ENCODE peak calls at places on chromosomes 4 and X, in ten cellular contexts. O is MM.1S, D is fibroblast of mammary gland, H is GM12865, B is PC-3, Z is choroid plexus epithelial cell, Y is MCF 10A, S is psoas muscle, U is suprapubic skin, P is sigmoid colon. R is an unnamed sample.

GRCh38 chrX:10041383-10041782 is 74.2 kb downstream of the CLDN34 start:
- DNase-seq in B (no peak), Z (peak), S (no peak), U (no peak), H (no peak), P (no peak), Y (no peak), D (no peak), O (no peak), R (no peak)

GRCh38 chr4:74460833-74461232 is 15.9 kb downstream of the AREG start:
- DNase-seq in D (no peak), Y (no peak), U (no peak), Z (no peak), H (no peak), P (no peak), B (no peak), O (no peak), S (no peak), R (no peak)

GRCh38 chr4:158895797-158896442 is 127.1 kb downstream of the FNIP2 start:
- DNase-seq in S (no peak), U (no peak), P (no peak), H (no peak), O (no peak), Y (peak), Z (peak), B (peak), D (peak), R (no peak)

GRCh38 chr4:22238742-22239141 is 277.1 kb downstream of the ADGRA3 start:
- DNase-seq in Z (no peak), U (no peak), B (no peak), Y (peak), D (no peak), S (no peak), H (no peak), O (no peak), P (no peak), R (no peak)

GRCh38 chr4:797066-797465 is 28.9 kb downstream of the CPLX1 start:
- DNase-seq in D (no peak), U (no peak), B (no peak), P (no peak), Z (no peak), H (no peak), O (no peak), S (no peak), Y (no peak), R (peak)

GRCh38 chr4:162499478-162499877 is 335.7 kb upstream of the FSTL5 start:
- DNase-seq in Y (peak), H (no peak), O (no peak), B (peak), S (no peak), Z (peak), P (no peak), U (no peak), D (no peak), R (no peak)

GRCh38 chr4:55675196-55675793 is 39.2 kb upstream of the NMU start:
- DNase-seq in U (no peak), D (no peak), H (no peak), Z (peak), B (no peak), S (no peak), P (no peak), O (no peak), Y (no peak), R (no peak)

GRCh38 chrX:130086414-130087207 is 23.7 kb downstream of the ELF4 start:
- DNase-seq in B (no peak), U (no peak), D (no peak), S (peak), O (no peak), Z (no peak), P (no peak), H (peak), Y (no peak), R (no peak)

GRCh38 chr4:113759696-113760093 is 1.8 kb downstream of the CAMK2D start:
- DNase-seq in Y (peak), S (no peak), Z (no peak), D (no peak), P (no peak), H (peak), U (no peak), O (no peak), B (no peak), R (no peak)

GRCh38 chr4:70722199-70722791 is 531 bp downstream of the RUFY3 start:
- DNase-seq in P (no peak), O (no peak), U (no peak), S (no peak), H (no peak), Y (no peak), B (no peak), Z (peak), D (peak), R (no peak)

GRCh38 chrX:24395775-24396174 is 35.3 kb downstream of the SUPT20HL1 start:
- DNase-seq in Z (peak), Y (peak), B (peak), D (peak), P (no peak), U (no peak), O (peak), S (no peak), H (peak), R (peak)

GRCh38 chrX:2272337-2272736 is 228.4 kb downstream of the DHRSX start:
- DNase-seq in Y (no peak), Z (no peak), H (no peak), S (no peak), U (peak), P (no peak), D (no peak), O (no peak), B (no peak), R (peak)

GRCh38 chr4:141158219-141158618 is 24.9 kb upstream of the RNF150 start:
- DNase-seq in S (no peak), B (peak), Y (peak), P (no peak), U (no peak), Z (peak), O (peak), D (peak), H (peak), R (peak)

GRCh38 chr4:6687947-6688878 is 5.5 kb upstream of the S100P start:
- DNase-seq in O (no peak), S (no peak), Z (no peak), Y (no peak), H (no peak), D (no peak), P (no peak), B (peak), U (no peak), R (peak)

GRCh38 chrX:119687661-119688413 is 5.1 kb downstream of the SEPTIN6 start:
- DNase-seq in U (no peak), D (no peak), O (no peak), H (peak), Y (no peak), P (no peak), Z (no peak), B (no peak), S (no peak), R (no peak)

GRCh38 chr4:83219344-83219990 is 65.1 kb downstream of the COQ2 start:
- DNase-seq in O (peak), Y (peak), H (peak), S (no peak), U (no peak), D (peak), Z (no peak), P (no peak), B (no peak), R (no peak)

GRCh38 chr4:98688416-98689290 is 30.2 kb upstream of the TSPAN5 start:
- DNase-seq in D (peak), Z (peak), O (peak), H (no peak), U (no peak), Y (peak), B (peak), S (no peak), P (no peak), R (no peak)

GRCh38 chrX:18674417-18674787 is 2.5 kb upstream of the RS1 start:
- DNase-seq in D (no peak), Z (no peak), P (peak), U (peak), Y (no peak), B (no peak), O (no peak), S (peak), H (no peak), R (no peak)

GRCh38 chr4:28007693-28008092 is 1147.1 kb downstream of the STIM2 start:
- DNase-seq in S (no peak), Z (no peak), B (no peak), U (no peak), H (no peak), O (no peak), D (no peak), Y (no peak), P (no peak), R (no peak)

GRCh38 chr4:140126261-140126660 is 27.7 kb downstream of the MAML3 start:
- DNase-seq in U (no peak), O (no peak), D (no peak), B (no peak), S (no peak), Y (no peak), H (no peak), Z (no peak), P (no peak), R (no peak)

GRCh38 chr4:94841864-94842221 is 84.1 kb downstream of the BMPR1B start:
- DNase-seq in H (no peak), D (no peak), O (no peak), Y (no peak), P (no peak), B (no peak), U (no peak), S (no peak), Z (no peak), R (no peak)

GRCh38 chrX:131821945-131822622 is 201.0 kb upstream of the STK26 start:
- DNase-seq in H (peak), D (peak), Z (no peak), O (peak), B (no peak), Y (peak), S (peak), P (peak), U (peak), R (no peak)

GRCh38 chrX:13794417-13794816 is 22.5 kb downstream of the GPM6B start:
- DNase-seq in P (no peak), O (no peak), B (no peak), U (no peak), Y (no peak), H (no peak), D (no peak), S (no peak), Z (peak), R (no peak)

GRCh38 chr4:16916719-16917337 is 18.4 kb upstream of the LDB2 start:
- DNase-seq in Z (peak), D (peak), P (no peak), O (peak), B (peak), U (no peak), H (peak), Y (peak), S (no peak), R (peak)

GRCh38 chrX:106874075-106874474 is 29.1 kb downstream of the RIPPLY1 start:
- DNase-seq in Y (peak), Z (peak), O (peak), B (peak), H (peak), S (no peak), P (no peak), U (no peak), D (peak), R (no peak)

GRCh38 chr4:115489284-115489683 is 375.9 kb upstream of the NDST4 start:
- DNase-seq in P (no peak), Y (no peak), U (no peak), H (peak), B (no peak), O (no peak), D (no peak), Z (no peak), S (no peak), R (no peak)

GRCh38 chrX:110004210-110004609 is 1.3 kb downstream of the TMEM164 start:
- DNase-seq in O (no peak), H (no peak), P (no peak), B (peak), D (no peak), S (peak), U (no peak), Z (no peak), Y (peak), R (no peak)

GRCh38 chrX:44332437-44332836 is 11.0 kb downstream of the EFHC2 start:
- DNase-seq in U (no peak), P (no peak), B (no peak), Z (no peak), D (no peak), O (no peak), S (no peak), H (no peak), Y (no peak), R (no peak)

GRCh38 chrX:32530802-32531403 is 680.4 kb downstream of the DMD start:
- DNase-seq in Y (peak), P (no peak), Z (peak), D (peak), B (peak), H (peak), S (no peak), U (no peak), O (peak), R (peak)

GRCh38 chrX:117998171-117998570 is 118.4 kb downstream of the KLHL13 start:
- DNase-seq in Y (no peak), D (no peak), B (no peak), Z (no peak), U (no peak), H (no peak), O (no peak), S (no peak), P (no peak), R (no peak)

GRCh38 chrX:117996408-117996807 is 120.2 kb downstream of the KLHL13 start:
- DNase-seq in U (no peak), B (no peak), P (no peak), Z (no peak), S (no peak), O (no peak), H (no peak), Y (peak), D (no peak), R (no peak)

GRCh38 chrX:118000518-118000917 is 116.1 kb downstream of the KLHL13 start:
- DNase-seq in U (no peak), Z (no peak), O (no peak), B (no peak), D (no peak), P (no peak), H (no peak), Y (no peak), S (no peak), R (no peak)

GRCh38 chrX:117995378-117995777 is 121.2 kb downstream of the KLHL13 start:
- DNase-seq in Z (no peak), P (no peak), S (no peak), O (no peak), H (no peak), D (no peak), B (no peak), U (no peak), Y (peak), R (no peak)

GRCh38 chrX:117996918-117997480 is 119.6 kb downstream of the KLHL13 start:
- DNase-seq in Z (no peak), H (peak), U (no peak), B (peak), S (no peak), Y (peak), D (peak), P (no peak), O (no peak), R (no peak)
- TF ChIP-seq CTCF in Z (no peak), H (peak), U (no peak), B (peak), S (peak), Y (peak), D (peak), P (no peak), O (peak), R (peak)

GRCh38 chr4:160286051-160286450 is 1183.2 kb downstream of the RAPGEF2 start:
- DNase-seq in O (no peak), D (no peak), S (no peak), P (no peak), Y (no peak), U (no peak), B (no peak), H (no peak), Z (no peak), R (no peak)
- TF ChIP-seq CTCF in O (no peak), D (no peak), S (no peak), P (no peak), Y (no peak), U (no peak), B (no peak), H (no peak), Z (no peak), R (no peak)

DNA sequence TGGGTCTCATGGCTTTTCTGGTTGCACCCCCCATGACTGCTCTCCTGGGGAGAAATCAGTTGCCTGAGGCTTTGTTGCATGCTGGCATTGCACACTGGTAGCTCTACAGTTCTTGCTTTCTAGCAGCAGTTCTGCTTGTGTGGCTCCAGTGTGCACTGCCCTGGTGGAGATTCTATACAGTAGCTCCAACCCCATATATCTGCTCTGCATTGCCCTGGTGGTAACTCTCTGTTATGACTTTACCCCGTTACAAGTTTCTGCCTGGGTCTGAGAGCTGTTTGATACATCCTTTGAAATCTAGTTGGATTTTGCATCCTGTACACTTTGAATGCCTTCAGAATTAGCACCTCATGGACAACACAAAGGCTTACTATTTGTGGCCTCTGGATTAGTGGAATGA is 241.4 kb upstream of the EPHA5 start:
- DNase-seq in P (no peak), O (no peak), Y (no peak), D (no peak), H (no peak), Z (no peak), U (no peak), S (no peak), B (no peak), R (no peak)
- TF ChIP-seq CTCF in P (no peak), O (no peak), Y (no peak), D (no peak), H (no peak), Z (no peak), U (no peak), S (no peak), B (no peak), R (no peak)

GRCh38 chr4:105401278-105401677 is 72.6 kb downstream of the PPA2 start:
- DNase-seq in Z (no peak), B (no peak), H (no peak), Y (no peak), S (no peak), P (no peak), O (no peak), D (no peak), U (no peak), R (no peak)
- TF ChIP-seq CTCF in Z (no peak), B (no peak), H (no peak), Y (no peak), S (no peak), P (no peak), O (no peak), D (no peak), U (no peak), R (no peak)